ENCODE peak calls at places on chromosomes 13 and 19, in four cellular contexts. One of them, this sample, is unnamed.

GRCh38 chr13:100464006-100464405 is 124.6 kb downstream of the GGACT start:
- DNase-seq in neuronal stem cell: no peak
- DNase-seq in H1: no peak
- DNase-seq in trophoblast cell: no peak
- DNase-seq in this sample: no peak

GRCh38 chr13:33722216-33722900 is 95.6 kb upstream of the RFC3 start:
- DNase-seq in H1: no peak
- DNase-seq in neuronal stem cell: no peak
- DNase-seq in trophoblast cell: no peak
- DNase-seq in this sample: peak

GRCh38 chr19:53621885-53622710 is 9.7 kb upstream of the DPRX start:
- DNase-seq in trophoblast cell: peak
- DNase-seq in neuronal stem cell: no peak
- DNase-seq in H1: no peak
- DNase-seq in this sample: no peak

GRCh38 chr19:21947775-21948174 is 63.0 kb downstream of the ZNF208 start:
- DNase-seq in neuronal stem cell: peak
- DNase-seq in H1: no peak
- DNase-seq in trophoblast cell: no peak
- DNase-seq in this sample: no peak

GRCh38 chr19:8367327-8368001 is 3.5 kb downstream of the ANGPTL4 start:
- DNase-seq in neuronal stem cell: peak
- DNase-seq in H1: peak
- DNase-seq in trophoblast cell: peak
- DNase-seq in this sample: peak

GRCh38 chr13:32428581-32429072 is 697 bp upstream of the N4BP2L1 start:
- DNase-seq in H1: no peak
- DNase-seq in neuronal stem cell: no peak
- DNase-seq in trophoblast cell: peak
- DNase-seq in this sample: no peak

GRCh38 chr13:23651887-23652286 is 81.7 kb downstream of the TNFRSF19 start:
- DNase-seq in H1: no peak
- DNase-seq in trophoblast cell: no peak
- DNase-seq in neuronal stem cell: no peak
- DNase-seq in this sample: no peak

GRCh38 chr13:41520016-41520698 is 62.8 kb downstream of the RGCC start:
- DNase-seq in trophoblast cell: peak
- DNase-seq in neuronal stem cell: no peak
- DNase-seq in H1: no peak
- DNase-seq in this sample: no peak

GRCh38 chr19:4816388-4817165 is 14.9 kb downstream of the TICAM1 start:
- DNase-seq in neuronal stem cell: no peak
- DNase-seq in trophoblast cell: no peak
- DNase-seq in H1: no peak
- DNase-seq in this sample: no peak

GRCh38 chr19:47020992-47021496 is 1.4 kb downstream of the NPAS1 start:
- DNase-seq in trophoblast cell: peak
- DNase-seq in neuronal stem cell: no peak
- DNase-seq in H1: no peak
- DNase-seq in this sample: peak

GRCh38 chr13:99256709-99257108 is 1.5 kb downstream of the GPR18 start:
- DNase-seq in trophoblast cell: peak
- DNase-seq in neuronal stem cell: no peak
- DNase-seq in H1: no peak
- DNase-seq in this sample: peak

GRCh38 chr13:98721825-98722510 is 30.5 kb downstream of the SLC15A1 start:
- DNase-seq in trophoblast cell: no peak
- DNase-seq in neuronal stem cell: no peak
- DNase-seq in H1: no peak
- DNase-seq in this sample: no peak

GRCh38 chr19:53898680-53899341 is 10.3 kb upstream of the CACNG7 start:
- DNase-seq in H1: peak
- DNase-seq in trophoblast cell: no peak
- DNase-seq in neuronal stem cell: no peak
- DNase-seq in this sample: no peak

GRCh38 chr13:30702006-30702405 is 33.3 kb upstream of the ALOX5AP start:
- DNase-seq in H1: no peak
- DNase-seq in trophoblast cell: no peak
- DNase-seq in neuronal stem cell: no peak
- DNase-seq in this sample: no peak

GRCh38 chr19:14363203-14364097 is 17.8 kb upstream of the ADGRE5 start:
- DNase-seq in neuronal stem cell: peak
- DNase-seq in H1: peak
- DNase-seq in trophoblast cell: peak
- DNase-seq in this sample: peak

GRCh38 chr13:40639226-40639681 is 27.2 kb downstream of the FOXO1 start:
- DNase-seq in trophoblast cell: peak
- DNase-seq in H1: no peak
- DNase-seq in neuronal stem cell: no peak
- DNase-seq in this sample: peak

GRCh38 chr13:68304287-68304893 is 1074.3 kb upstream of the PCDH9 start:
- DNase-seq in trophoblast cell: peak
- DNase-seq in H1: no peak
- DNase-seq in neuronal stem cell: peak
- DNase-seq in this sample: peak

GRCh38 chr19:6828306-6828697 is 55.8 kb downstream of the VAV1 start:
- DNase-seq in H1: no peak
- DNase-seq in neuronal stem cell: no peak
- DNase-seq in trophoblast cell: peak
- DNase-seq in this sample: no peak

GRCh38 chr19:38389101-38389925 is 816 bp downstream of the SPRED3 start:
- DNase-seq in H1: no peak
- DNase-seq in trophoblast cell: peak
- DNase-seq in neuronal stem cell: peak
- DNase-seq in this sample: peak

GRCh38 chr13:109740121-109740520 is 46.3 kb downstream of the IRS2 start:
- DNase-seq in H1: no peak
- DNase-seq in neuronal stem cell: no peak
- DNase-seq in trophoblast cell: no peak
- DNase-seq in this sample: no peak

GRCh38 chr13:105334211-105334610 is 1201.3 kb downstream of the EFNB2 start:
- DNase-seq in trophoblast cell: no peak
- DNase-seq in H1: no peak
- DNase-seq in neuronal stem cell: no peak
- DNase-seq in this sample: peak

GRCh38 chr13:67119481-67119883 is 110.7 kb downstream of the PCDH9 start:
- DNase-seq in trophoblast cell: peak
- DNase-seq in H1: no peak
- DNase-seq in neuronal stem cell: no peak
- DNase-seq in this sample: peak

GRCh38 chr13:28716511-28716910 is 2.3 kb downstream of the SLC46A3 start:
- DNase-seq in trophoblast cell: no peak
- DNase-seq in H1: no peak
- DNase-seq in neuronal stem cell: no peak
- DNase-seq in this sample: peak

GRCh38 chr13:98144501-98145350 is 1.8 kb downstream of the FARP1 start:
- DNase-seq in H1: no peak
- DNase-seq in neuronal stem cell: peak
- DNase-seq in trophoblast cell: no peak
- DNase-seq in this sample: peak

GRCh38 chr19:10963865-10964264 is 3.0 kb downstream of the SMARCA4 start:
- DNase-seq in trophoblast cell: no peak
- DNase-seq in neuronal stem cell: no peak
- DNase-seq in H1: no peak
- DNase-seq in this sample: no peak

GRCh38 chr19:10961073-10961762 is 388 bp downstream of the SMARCA4 start:
- DNase-seq in trophoblast cell: peak
- DNase-seq in neuronal stem cell: peak
- DNase-seq in H1: no peak
- DNase-seq in this sample: no peak

GRCh38 chr19:10961763-10962536 is 1.1 kb downstream of the SMARCA4 start:
- DNase-seq in H1: no peak
- DNase-seq in neuronal stem cell: peak
- DNase-seq in trophoblast cell: peak
- DNase-seq in this sample: peak

GRCh38 chr19:10962863-10963262 is 2.0 kb downstream of the SMARCA4 start:
- DNase-seq in H1: no peak
- DNase-seq in trophoblast cell: no peak
- DNase-seq in neuronal stem cell: no peak
- DNase-seq in this sample: no peak

DNA sequence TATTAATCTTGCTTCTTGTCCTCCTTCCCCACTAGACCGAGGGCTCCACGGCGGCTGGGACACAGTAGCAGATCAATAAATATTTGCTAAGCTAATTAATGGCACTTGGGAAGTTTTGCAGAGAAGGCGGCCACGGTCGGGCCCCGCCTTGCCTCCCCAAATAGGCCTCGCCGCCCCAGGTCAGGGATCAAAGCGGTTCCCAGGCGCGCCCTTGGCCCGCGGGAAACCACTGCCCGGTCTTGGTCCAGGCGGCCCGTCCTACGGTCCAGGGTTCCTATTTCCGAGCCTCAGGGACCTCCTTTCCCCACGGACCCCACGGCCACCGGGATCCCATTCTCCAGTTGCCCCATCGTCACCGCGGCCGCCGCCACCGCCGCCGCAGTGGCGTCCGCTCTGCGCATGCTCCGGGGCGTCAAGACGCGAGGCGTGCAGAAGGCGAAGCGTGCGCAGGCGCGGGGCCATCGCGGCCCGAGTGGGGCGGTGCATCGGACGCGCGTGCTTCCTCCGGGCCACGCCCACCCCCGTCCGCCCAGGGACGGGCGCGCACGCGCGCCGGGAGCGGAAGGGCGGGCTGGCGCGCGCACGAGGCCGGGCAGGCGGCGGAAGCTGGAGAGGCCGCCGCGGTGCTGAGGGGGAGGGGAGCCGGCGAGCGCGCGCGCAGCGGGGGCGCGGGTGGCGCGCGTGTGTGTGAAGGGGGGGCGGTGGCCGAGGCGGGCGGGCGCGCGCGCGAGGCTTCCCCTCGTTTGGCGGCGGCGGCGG is at the start of gene SMARCA4:
- DNase-seq in trophoblast cell: peak
- DNase-seq in H1: peak
- DNase-seq in neuronal stem cell: peak
- DNase-seq in this sample: peak
- H4K8ac ChIP-seq in trophoblast cell: peak
- H4K8ac ChIP-seq in H1: peak
- H4K8ac ChIP-seq in neuronal stem cell: no peak
- H4K8ac ChIP-seq in this sample: peak

DNA sequence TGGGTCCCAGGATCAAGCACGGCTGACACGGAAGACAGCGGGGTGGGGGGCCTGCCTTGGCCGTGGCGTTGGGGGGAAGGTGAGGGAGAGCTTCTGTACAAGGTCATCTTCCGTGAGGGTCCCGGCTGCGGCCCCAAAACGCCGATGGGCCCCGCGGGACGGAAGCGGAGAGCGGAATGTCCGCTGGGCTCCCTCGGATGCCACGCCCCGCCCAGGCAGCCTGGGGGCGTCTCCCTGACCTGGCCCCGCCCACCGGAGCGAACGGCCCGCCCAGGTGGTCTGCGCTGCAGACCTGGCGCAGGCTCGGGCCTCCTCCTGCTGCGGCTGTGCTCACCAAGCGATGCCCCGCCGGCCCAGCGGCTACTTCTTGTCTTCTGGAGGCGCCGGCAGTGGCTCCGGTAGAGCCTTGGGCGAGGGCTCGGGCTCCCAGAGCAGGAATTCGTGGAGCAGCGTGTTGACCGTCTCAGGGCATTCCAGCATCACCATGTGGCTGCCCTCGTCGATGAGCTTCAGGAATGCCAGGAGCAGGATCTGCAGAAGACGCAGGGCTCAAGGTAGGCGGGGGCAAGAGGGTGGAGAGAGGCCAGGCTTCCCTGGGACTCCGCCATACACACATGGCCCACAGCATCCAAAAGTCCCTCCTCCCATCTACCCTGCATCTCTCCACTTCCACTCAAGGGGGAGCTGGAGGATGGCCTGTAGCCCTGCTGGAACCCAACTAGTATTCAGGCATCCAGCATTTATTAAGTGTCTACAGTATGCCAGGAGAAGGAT is 10.7 kb downstream of the ABHD8 start:
- DNase-seq in neuronal stem cell: peak
- DNase-seq in H1: peak
- DNase-seq in trophoblast cell: peak
- DNase-seq in this sample: peak
- H3K4me3 ChIP-seq in neuronal stem cell: peak
- H3K4me3 ChIP-seq in H1: peak
- H3K4me3 ChIP-seq in trophoblast cell: peak
- H3K4me3 ChIP-seq in this sample: peak

GRCh38 chr19:56092685-56093631 is 28.1 kb downstream of the ZNF787 start:
- DNase-seq in H1: no peak
- DNase-seq in trophoblast cell: no peak
- DNase-seq in neuronal stem cell: no peak
- DNase-seq in this sample: no peak

GRCh38 chr19:56091066-56091490 is 30.0 kb downstream of the ZNF787 start:
- DNase-seq in neuronal stem cell: no peak
- DNase-seq in H1: no peak
- DNase-seq in trophoblast cell: peak
- DNase-seq in this sample: peak

GRCh38 chr19:56089344-56089743 is 31.8 kb downstream of the ZNF787 start:
- DNase-seq in trophoblast cell: no peak
- DNase-seq in neuronal stem cell: no peak
- DNase-seq in H1: no peak
- DNase-seq in this sample: no peak

GRCh38 chr19:56094449-56094848 is 26.6 kb downstream of the ZNF787 start:
- DNase-seq in trophoblast cell: no peak
- DNase-seq in neuronal stem cell: no peak
- DNase-seq in H1: no peak
- DNase-seq in this sample: no peak

GRCh38 chr19:56091751-56092546 is 29.1 kb downstream of the ZNF787 start:
- DNase-seq in trophoblast cell: peak
- DNase-seq in H1: no peak
- DNase-seq in neuronal stem cell: no peak
- DNase-seq in this sample: no peak
- H2BK12ac ChIP-seq in trophoblast cell: no peak
- H2BK12ac ChIP-seq in H1: peak
- H2BK12ac ChIP-seq in neuronal stem cell: no peak
- H2BK12ac ChIP-seq in this sample: no peak

GRCh38 chr19:40605201-40605971 is 4.2 kb downstream of the LTBP4 start:
- DNase-seq in neuronal stem cell: no peak
- DNase-seq in trophoblast cell: peak
- DNase-seq in H1: no peak
- DNase-seq in this sample: peak
- H4K8ac ChIP-seq in neuronal stem cell: no peak
- H4K8ac ChIP-seq in trophoblast cell: peak
- H4K8ac ChIP-seq in H1: no peak
- H4K8ac ChIP-seq in this sample: peak

GRCh38 chr13:21075303-21076264 is 14.2 kb upstream of the LATS2 start:
- DNase-seq in trophoblast cell: peak
- DNase-seq in H1: no peak
- DNase-seq in neuronal stem cell: no peak
- DNase-seq in this sample: peak
- H3K4me3 ChIP-seq in trophoblast cell: peak
- H3K4me3 ChIP-seq in H1: peak
- H3K4me3 ChIP-seq in neuronal stem cell: peak
- H3K4me3 ChIP-seq in this sample: peak

GRCh38 chr13:63501702-63502101 is 2086.1 kb upstream of the PCDH20 start:
- DNase-seq in H1: no peak
- DNase-seq in trophoblast cell: no peak
- DNase-seq in neuronal stem cell: no peak
- DNase-seq in this sample: no peak
- H2BK12ac ChIP-seq in H1: no peak
- H2BK12ac ChIP-seq in trophoblast cell: no peak
- H2BK12ac ChIP-seq in neuronal stem cell: no peak
- H2BK12ac ChIP-seq in this sample: no peak